ENCODE peak calls at places on chromosome 3, in seven cellular contexts. W is neural progenitor cell, B is cardiac muscle cell, S is BJ, P is upper lobe of right lung, N is cardiac fibroblast, Y is NB4. I is an unnamed sample.

GRCh38 chr3:111541911-111542483 is at the start of gene CD96:
- DNase-seq in S (no peak), W (no peak), N (peak; percentile 38), Y (no peak), P (no peak), B (no peak), I (no peak)

GRCh38 chr3:105527949-105528348 is 161.2 kb downstream of the ALCAM start:
- DNase-seq in N (peak; percentile 39), P (no peak), W (no peak), S (no peak), B (no peak), Y (no peak), I (no peak)

GRCh38 chr3:124774841-124775402 is 44.7 kb downstream of the UMPS start:
- DNase-seq in W (no peak), N (no peak), S (no peak), Y (no peak), B (no peak), P (no peak), I (no peak)

GRCh38 chr3:72496055-72496690 is 352.1 kb downstream of the SHQ1 start:
- DNase-seq in N (no peak), Y (no peak), P (no peak), S (no peak), B (no peak), W (no peak), I (no peak)

GRCh38 chr3:32685604-32686185 is 707 bp downstream of the CNOT10 start:
- DNase-seq in S (no peak), Y (no peak), B (no peak), N (peak; percentile 25), P (no peak), W (no peak), I (no peak)

GRCh38 chr3:178117641-178118040 is 418.6 kb upstream of the KCNMB2 start:
- DNase-seq in P (no peak), B (no peak), Y (no peak), N (peak; percentile 29), W (no peak), S (no peak), I (no peak)

GRCh38 chr3:106006001-106006400 is 137.2 kb upstream of the CBLB start:
- DNase-seq in P (no peak), W (no peak), Y (no peak), S (no peak), N (peak; percentile 97), B (no peak), I (peak; percentile 84)

GRCh38 chr3:8603115-8603710 is 41.4 kb downstream of the SSUH2 start:
- DNase-seq in Y (no peak), N (no peak), W (no peak), S (no peak), P (no peak), B (no peak), I (no peak)

GRCh38 chr3:172125963-172126403 is 86.6 kb downstream of the FNDC3B start:
- DNase-seq in Y (no peak), S (peak; percentile 83), N (peak; percentile 86), B (no peak), P (no peak), W (no peak), I (no peak)

GRCh38 chr3:65182085-65182484 is 494.3 kb upstream of the ADAMTS9 start:
- DNase-seq in P (no peak), Y (no peak), N (no peak), W (no peak), S (no peak), B (no peak), I (no peak)

GRCh38 chr3:72797773-72798543 is 50.3 kb downstream of the SHQ1 start:
- DNase-seq in W (peak; percentile 31), Y (no peak), B (peak; percentile 87), P (no peak), N (peak; percentile 44), S (no peak), I (no peak)

GRCh38 chr3:150146891-150147761 is 176.4 kb upstream of the PFN2 start:
- DNase-seq in N (peak; percentile 99), W (no peak), B (no peak), Y (peak; percentile 70), P (no peak), S (peak; percentile 80), I (peak; percentile 75)

GRCh38 chr3:114179575-114179974 is 723 bp upstream of the DRD3 start:
- DNase-seq in Y (peak; percentile 41), B (peak; percentile 21), N (peak; percentile 53), S (no peak), P (no peak), W (peak; percentile 39), I (peak; percentile 4)

GRCh38 chr3:6860149-6860548 is 766 bp upstream of the GRM7 start:
- DNase-seq in W (peak; percentile 41), P (no peak), Y (no peak), B (no peak), N (no peak), S (no peak), I (no peak)

GRCh38 chr3:147574622-147575021 is 165.5 kb downstream of the ZIC1 start:
- DNase-seq in B (no peak), Y (no peak), N (no peak), P (no peak), W (no peak), S (no peak), I (no peak)

GRCh38 chr3:178320481-178321352 is 215.5 kb upstream of the KCNMB2 start:
- DNase-seq in N (peak; percentile 67), P (no peak), Y (no peak), W (no peak), B (peak; percentile 91), S (no peak), I (no peak)

GRCh38 chr3:88219138-88219792 is 69.5 kb downstream of the C3orf38 start:
- DNase-seq in P (no peak), N (peak; percentile 77), Y (peak; percentile 66), W (peak; percentile 87), S (no peak), B (peak; percentile 88), I (peak; percentile 18)

GRCh38 chr3:10286596-10287295 is 6.0 kb downstream of the GHRL start:
- DNase-seq in B (no peak), Y (no peak), S (no peak), W (peak; percentile 53), P (no peak), N (peak; percentile 81), I (peak; percentile 46)

DNA sequence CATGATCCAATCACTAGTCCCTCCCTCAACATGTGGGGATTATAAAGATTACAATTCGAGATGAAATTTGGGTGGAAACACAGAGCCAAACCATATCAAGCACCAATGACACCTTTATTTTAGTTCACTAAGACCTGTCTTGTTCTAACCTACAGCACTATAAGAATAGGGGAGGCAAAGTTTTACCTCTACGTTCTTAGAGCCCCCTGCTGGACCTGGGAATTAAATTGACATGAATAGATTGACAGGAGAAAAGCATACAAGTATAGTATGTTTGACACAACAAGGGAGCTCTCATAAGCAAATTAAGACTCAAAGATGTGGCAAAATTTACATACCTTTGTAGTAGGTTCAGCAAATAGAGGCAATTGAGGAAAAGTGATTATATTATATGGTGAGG is 974.4 kb upstream of the ALCAM start:
- DNase-seq in W (no peak), B (no peak), P (no peak), N (no peak), S (no peak), Y (peak; percentile 14), I (no peak)
- TF ChIP-seq CTCF in W (peak; percentile 22), B (no peak), P (no peak), N (no peak), S (no peak), Y (no peak), I (peak; percentile 9)

GRCh38 chr3:67067251-67067650 is 69.1 kb downstream of the KBTBD8 start:
- DNase-seq in Y (no peak), W (no peak), P (no peak), S (no peak), B (no peak), N (no peak), I (no peak)
- H3K4me3 ChIP-seq in Y (no peak overlapping the region), W (no peak overlapping the region), P (no peak overlapping the region), S (no peak overlapping the region), B (no peak overlapping the region), N (no peak overlapping the region), I (no peak overlapping the region)

DNA sequence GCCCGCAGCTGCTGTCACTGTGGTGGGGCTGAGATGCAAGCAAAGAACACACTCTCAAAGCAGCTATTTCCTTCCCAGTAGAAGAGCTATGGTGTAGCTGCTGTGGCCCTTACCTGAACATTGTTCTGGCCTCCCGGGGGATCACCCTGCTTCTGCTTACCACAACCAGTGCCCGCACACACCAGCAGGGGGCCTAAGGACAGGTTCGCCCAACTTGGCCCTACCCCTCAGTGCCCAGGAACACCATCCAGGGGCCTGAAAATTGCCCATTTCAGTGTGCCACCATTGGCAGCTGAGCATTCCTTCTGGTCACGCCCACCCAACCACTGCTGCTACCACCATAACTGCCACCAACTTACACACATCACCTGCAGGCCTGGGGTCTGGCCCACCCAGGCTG is 113.0 kb downstream of the TP63 start:
- DNase-seq in N (no peak), Y (no peak), S (no peak), B (no peak), W (no peak), P (no peak), I (no peak)
- TF ChIP-seq CTCF in N (no peak), Y (no peak), S (no peak), B (no peak), W (no peak), P (no peak), I (no peak)

GRCh38 chr3:23457697-23458096 is 254.6 kb downstream of the UBE2E2 start:
- DNase-seq in W (no peak), S (no peak), Y (no peak), B (no peak), P (no peak), N (no peak), I (no peak)

GRCh38 chr3:23455775-23456174 is 252.6 kb downstream of the UBE2E2 start:
- DNase-seq in N (peak; percentile 91), S (peak; percentile 39), P (no peak), W (no peak), B (no peak), Y (peak; percentile 59), I (peak; percentile 91)

GRCh38 chr3:23459915-23460546 is 256.9 kb downstream of the UBE2E2 start:
- DNase-seq in P (no peak), N (no peak), Y (no peak), W (no peak), S (no peak), B (no peak), I (no peak)

GRCh38 chr3:23461069-23461468 is 257.9 kb downstream of the UBE2E2 start:
- DNase-seq in Y (no peak), B (no peak), S (no peak), P (no peak), W (no peak), N (no peak), I (no peak)

GRCh38 chr3:23459437-23459836 is 256.3 kb downstream of the UBE2E2 start:
- DNase-seq in B (no peak), Y (no peak), W (no peak), N (no peak), P (no peak), S (no peak), I (no peak)
- H3K4me3 ChIP-seq in B (no peak overlapping the region), Y (no peak overlapping the region), W (no peak overlapping the region), N (no peak overlapping the region), P (no peak overlapping the region), S (no peak overlapping the region), I (no peak overlapping the region)

GRCh38 chr3:161920196-161920595 is 423.6 kb downstream of the OTOL1 start:
- DNase-seq in S (peak; percentile 10), B (no peak), P (no peak), Y (no peak), W (no peak), N (peak; percentile 41), I (no peak)

GRCh38 chr3:161927131-161927530 is 430.5 kb downstream of the OTOL1 start:
- DNase-seq in W (no peak), N (peak; percentile 44), P (no peak), Y (no peak), S (no peak), B (no peak), I (no peak)

GRCh38 chr3:161925749-161926360 is 429.2 kb downstream of the OTOL1 start:
- DNase-seq in Y (no peak), N (peak; percentile 43), B (no peak), S (no peak), P (no peak), W (no peak), I (no peak)
- TF ChIP-seq CTCF in Y (no peak), N (no peak), B (no peak), S (peak; percentile 12), P (no peak), W (peak; percentile 31), I (peak; percentile 12)

I was measured in AG09309.